ENCODE peak calls at places on chromosomes 1 and 21, in four cellular contexts. B is aorta, E is BE2C, R is ascending aorta. J is an unnamed sample. For H3K4me1, the result is how much of the 10 kb centered on the place peaks cover.

GRCh38 chr1:181318022-181318857 is 165.1 kb upstream of the CACNA1E start:
- DNase-seq in B (no peak), E (no peak), R (no peak), J (no peak)

GRCh38 chr1:117058810-117059209 is 1.3 kb upstream of the TTF2 start:
- DNase-seq in B (no peak), E (no peak), R (no peak), J (no peak)

GRCh38 chr1:87451229-87451900 is 122.7 kb downstream of the LMO4 start:
- DNase-seq in B (no peak), E (no peak), R (no peak), J (no peak)

GRCh38 chr1:48249868-48250267 is 27.4 kb downstream of the SLC5A9 start:
- DNase-seq in B (no peak), E (no peak), R (no peak), J (no peak)

GRCh38 chr1:38686306-38687255 is 173.0 kb downstream of the RRAGC start:
- DNase-seq in B (no peak), E (no peak), R (no peak), J (no peak)

GRCh38 chr1:202628646-202629215 is 81.5 kb downstream of the SYT2 start:
- DNase-seq in B (peak), E (no peak), R (no peak), J (no peak)

GRCh38 chr1:185670187-185670627 is 64.0 kb upstream of the HMCN1 start:
- DNase-seq in B (no peak), E (no peak), R (no peak), J (no peak)

GRCh38 chr1:33516428-33516827 is 44.0 kb downstream of the ZSCAN20 start:
- DNase-seq in B (no peak), E (no peak), R (no peak), J (no peak)

GRCh38 chr1:176849281-176849680 is 315.2 kb downstream of the ASTN1 start:
- DNase-seq in B (no peak), E (no peak), R (no peak), J (no peak)

GRCh38 chr1:8428441-8428840 is 110.5 kb downstream of the SLC45A1 start:
- DNase-seq in B (no peak), E (no peak), R (no peak), J (no peak)
- H3K4me1 ChIP-seq in B (under half), E (under half), R (under half), J (under half)

GRCh38 chr21:32253215-32253641 is 25.6 kb downstream of the MIS18A start:
- DNase-seq in B (peak), E (peak), R (peak), J (no peak)

GRCh38 chr21:32257952-32258785 is 20.7 kb downstream of the MIS18A start:
- DNase-seq in B (no peak), E (peak), R (peak), J (peak)

GRCh38 chr21:32260130-32260529 is 18.7 kb downstream of the MIS18A start:
- DNase-seq in B (no peak), E (no peak), R (no peak), J (no peak)

GRCh38 chr21:32256226-32256625 is 22.6 kb downstream of the MIS18A start:
- DNase-seq in B (no peak), E (no peak), R (no peak), J (no peak)

DNA sequence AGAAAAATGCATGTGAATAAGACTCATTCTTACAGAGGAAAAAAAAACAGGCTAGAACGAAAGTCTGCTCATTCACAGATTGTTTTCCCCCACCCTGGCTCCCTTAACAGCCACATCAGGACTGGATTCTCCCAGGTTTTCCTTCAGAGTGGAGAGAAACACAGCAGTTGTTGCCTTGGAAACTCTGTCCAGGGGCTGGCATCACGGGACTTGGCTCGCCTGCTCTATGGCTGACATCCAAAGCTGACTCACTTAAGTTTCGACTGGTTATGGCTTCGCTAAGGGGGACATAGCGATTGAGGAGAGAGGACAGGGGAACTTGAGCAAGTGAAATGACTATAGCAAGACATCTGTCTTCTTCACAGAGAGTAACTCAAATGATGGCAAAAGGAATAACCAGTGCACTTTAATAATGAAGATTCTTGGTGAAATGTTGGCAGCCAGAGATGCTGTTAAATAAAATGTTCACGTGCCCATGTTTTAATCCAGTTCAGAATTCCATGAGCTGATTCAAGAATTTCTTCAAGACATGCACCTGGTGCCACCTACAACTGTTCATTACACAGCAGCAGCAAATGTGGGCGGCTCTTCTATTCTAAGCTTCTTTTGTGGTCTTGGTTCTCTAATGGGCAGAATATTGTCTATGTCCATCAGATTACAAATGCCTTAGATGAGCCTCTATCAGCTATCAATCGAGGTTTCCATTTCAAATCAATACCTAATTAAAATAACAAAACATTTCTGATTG is 21.8 kb downstream of the MIS18A start:
- DNase-seq in B (peak), E (peak), R (peak), J (no peak)
- H3K4me3 ChIP-seq in B (no peak), E (peak), R (no peak), J (no peak)

DNA sequence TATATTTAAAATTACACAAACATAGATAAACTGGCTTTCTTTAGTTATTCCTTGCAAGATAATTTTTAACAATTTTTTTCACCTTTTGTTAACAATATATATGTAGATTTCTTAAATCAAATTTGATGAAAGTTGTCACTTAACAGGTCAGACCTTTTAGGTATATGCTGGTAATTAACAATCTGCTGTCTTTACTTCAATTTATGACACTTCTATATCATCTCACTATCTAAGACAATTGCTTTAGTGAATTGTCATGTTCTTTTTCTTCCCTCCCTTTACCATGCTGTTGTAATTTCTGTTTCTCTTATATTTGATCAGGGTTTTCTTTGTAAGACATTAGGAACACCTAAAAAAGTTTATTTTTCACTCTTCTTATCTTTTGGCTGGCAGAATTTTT is 2.0 kb downstream of the IFI16 start:
- DNase-seq in B (no peak), E (no peak), R (no peak), J (no peak)
- H3K4me1 ChIP-seq in B (under half), E (under half), R (under half), J (half or more)

DNA sequence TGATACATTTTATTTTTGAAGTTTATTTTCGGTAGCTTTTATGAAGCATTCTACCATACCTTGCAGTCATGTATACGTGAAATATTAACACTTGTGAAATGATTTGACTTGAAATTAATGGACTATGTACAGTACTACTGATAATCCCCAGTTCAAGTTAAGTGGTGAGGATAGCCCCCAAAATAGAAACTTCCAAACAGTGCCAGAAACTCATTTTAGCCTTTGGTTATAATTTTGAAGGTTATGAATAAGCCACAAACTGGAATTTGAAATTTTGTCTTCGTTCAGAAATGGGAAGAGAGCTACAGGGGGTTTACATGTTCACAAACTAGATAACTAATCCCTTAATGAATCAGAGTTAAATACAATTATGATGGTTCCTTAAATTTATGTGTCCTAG is 1.5 kb upstream of the HNRNPU start:
- DNase-seq in B (no peak), E (no peak), R (no peak), J (no peak)
- H3K4me3 ChIP-seq in B (no peak), E (no peak), R (no peak), J (peak)

DNA sequence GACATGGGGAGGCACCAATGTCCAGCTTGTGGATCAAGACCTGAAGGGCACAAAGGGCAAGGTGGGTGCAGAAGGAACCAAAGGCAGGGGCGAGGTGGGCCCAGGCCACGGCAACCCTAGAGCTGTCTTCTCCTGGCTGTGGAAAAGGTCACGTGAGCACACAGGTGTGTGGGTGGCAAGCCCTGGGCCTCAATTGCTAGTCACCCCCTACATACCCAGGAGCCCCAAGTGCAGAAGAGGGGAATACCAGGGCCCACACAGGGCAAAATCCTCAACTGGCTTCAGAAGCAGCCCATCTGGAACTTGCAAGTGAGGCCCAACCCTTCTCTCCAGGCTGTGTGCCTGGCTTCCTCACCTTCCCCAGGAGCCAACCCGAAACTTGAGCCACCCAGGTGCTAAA is 25.6 kb downstream of the ZBTB17 start:
- DNase-seq in B (no peak), E (no peak), R (no peak), J (no peak)
- H3K4me1 ChIP-seq in B (under half), E (under half), R (half or more), J (half or more)

DNA sequence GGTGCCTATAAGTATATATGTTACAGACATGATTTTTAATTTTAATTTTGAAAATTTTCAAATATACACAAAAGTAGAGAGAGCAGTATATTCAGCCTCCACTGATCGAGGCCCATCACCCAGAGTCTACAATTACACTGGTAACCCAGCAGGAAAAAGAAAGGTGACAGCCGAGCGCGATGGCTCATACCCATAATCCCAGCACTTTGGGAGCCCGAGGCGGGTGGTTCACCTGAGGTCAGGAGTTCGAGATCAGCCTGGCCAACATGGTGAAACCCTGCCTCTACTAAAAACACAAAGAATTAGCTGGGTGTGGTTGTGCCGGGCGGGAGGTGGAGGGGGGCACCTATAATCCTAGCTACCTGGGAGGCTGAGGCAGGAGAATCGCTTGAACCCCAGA is 1.4 kb downstream of the YBEY start:
- DNase-seq in B (no peak), E (no peak), R (no peak), J (no peak)
- H3K4me3 ChIP-seq in B (no peak), E (peak), R (no peak), J (peak)

GRCh38 chr21:36185498-36185897 is 28.9 kb downstream of the DOP1B start:
- DNase-seq in B (peak), E (no peak), R (no peak), J (no peak)
- H3K4me1 ChIP-seq in B (under half), E (under half), R (under half), J (under half)